ENCODE peak calls at places on chromosome 15, in eight cellular contexts. O is spleen, Z is Peyer's patch, G is stomach, S is transverse colon, D is IMR-90, F is ovary, N is A549. Y is an unnamed sample. For H3K4me1, the result is how much of the 10 kb centered on the place peaks cover.

GRCh38 chr15:81155375-81156218 is 21.5 kb downstream of the CFAP161 start:
- DNase-seq in S (peak), F (peak), Z (no peak), G (peak), N (peak), D (peak), O (no peak), Y (peak)

GRCh38 chr15:96336045-96336642 is 5.6 kb downstream of the NR2F2 start:
- DNase-seq in N (no peak), Z (no peak), S (peak), G (no peak), D (no peak), O (no peak), F (no peak), Y (no peak)

GRCh38 chr15:87477759-87478687 is 778.5 kb downstream of the NTRK3 start:
- DNase-seq in O (no peak), Z (no peak), F (no peak), N (peak), D (peak), S (no peak), G (no peak), Y (peak)

GRCh38 chr15:38912067-38912466 is 347.5 kb upstream of the RASGRP1 start:
- DNase-seq in N (no peak), Z (no peak), G (no peak), D (peak), O (no peak), F (no peak), S (no peak), Y (no peak)

GRCh38 chr15:23447107-23447500 is at the start of gene GOLGA6L2:
- DNase-seq in D (no peak), F (no peak), S (no peak), N (no peak), G (no peak), O (no peak), Z (no peak), Y (no peak)

GRCh38 chr15:22844421-22845288 is 6.2 kb downstream of the NIPA2 start:
- DNase-seq in Z (no peak), O (no peak), N (no peak), D (no peak), G (no peak), S (no peak), F (no peak), Y (no peak)

GRCh38 chr15:85813234-85813633 is 18.5 kb upstream of the KLHL25 start:
- DNase-seq in D (no peak), G (no peak), S (no peak), F (no peak), N (no peak), Z (no peak), O (no peak), Y (no peak)

GRCh38 chr15:46441294-46442062 is 806.6 kb downstream of the SQOR start:
- DNase-seq in S (no peak), F (no peak), N (no peak), Z (no peak), D (no peak), G (no peak), O (no peak), Y (no peak)

GRCh38 chr15:60507596-60508424 is 28.9 kb upstream of the ICE2 start:
- DNase-seq in G (peak), F (no peak), O (no peak), Z (no peak), D (peak), N (peak), S (peak), Y (peak)

GRCh38 chr15:78316211-78317077 is 17.0 kb upstream of the SKIC8 start:
- DNase-seq in D (no peak), G (peak), F (no peak), O (peak), Z (peak), N (no peak), S (peak), Y (no peak)

GRCh38 chr15:93024293-93024692 is 64.7 kb downstream of the RGMA start:
- DNase-seq in O (no peak), G (no peak), Z (no peak), N (no peak), S (no peak), D (no peak), F (no peak), Y (no peak)

GRCh38 chr15:73907018-73907394 is 19.3 kb upstream of the LOXL1 start:
- DNase-seq in G (no peak), O (peak), D (no peak), S (no peak), F (no peak), Z (no peak), N (no peak), Y (no peak)

GRCh38 chr15:68031406-68031805 is 22.7 kb upstream of the PIAS1 start:
- DNase-seq in Z (no peak), N (no peak), D (no peak), F (no peak), S (no peak), O (no peak), G (no peak), Y (no peak)

GRCh38 chr15:54810031-54810430 is 386.7 kb downstream of the RSL24D1 start:
- DNase-seq in N (no peak), Z (no peak), F (no peak), O (no peak), D (no peak), G (no peak), S (no peak), Y (no peak)

GRCh38 chr15:34109775-34110663 is 8.1 kb downstream of the PGBD4 start:
- DNase-seq in F (no peak), G (no peak), D (peak), O (no peak), S (no peak), N (peak), Z (no peak), Y (no peak)

GRCh38 chr15:68599560-68600071 is 20.8 kb downstream of the CORO2B start:
- DNase-seq in D (peak), Z (peak), O (peak), S (no peak), G (no peak), N (no peak), F (peak), Y (no peak)

GRCh38 chr15:69143756-69144436 is 16.5 kb upstream of the GLCE start:
- DNase-seq in S (no peak), G (no peak), Z (no peak), D (no peak), N (no peak), F (no peak), O (no peak), Y (no peak)

GRCh38 chr15:66703540-66703941 is 1.5 kb downstream of the SMAD6 start:
- DNase-seq in N (no peak), O (peak), D (peak), S (peak), Z (peak), F (peak), G (peak), Y (peak)

GRCh38 chr15:100723323-100723801 is 121.0 kb downstream of the ASB7 start:
- DNase-seq in O (no peak), N (no peak), D (no peak), G (no peak), Z (no peak), F (no peak), S (no peak), Y (peak)

GRCh38 chr15:67194171-67195114 is 60.0 kb downstream of the AAGAB start:
- DNase-seq in O (no peak), S (no peak), F (peak), G (no peak), Z (peak), D (no peak), N (no peak), Y (no peak)

GRCh38 chr15:75817151-75817935 is 25.9 kb upstream of the UBE2Q2 start:
- DNase-seq in G (no peak), D (no peak), F (no peak), Z (no peak), S (no peak), O (no peak), N (no peak), Y (no peak)

GRCh38 chr15:99963096-99963825 is 230.0 kb upstream of the LYSMD4 start:
- DNase-seq in Z (no peak), S (no peak), N (no peak), G (no peak), D (no peak), F (no peak), O (peak), Y (no peak)

GRCh38 chr15:41558400-41559238 is at the start of gene TYRO3:
- DNase-seq in D (no peak), Z (peak), G (peak), N (peak), F (peak), O (peak), S (peak), Y (peak)

DNA sequence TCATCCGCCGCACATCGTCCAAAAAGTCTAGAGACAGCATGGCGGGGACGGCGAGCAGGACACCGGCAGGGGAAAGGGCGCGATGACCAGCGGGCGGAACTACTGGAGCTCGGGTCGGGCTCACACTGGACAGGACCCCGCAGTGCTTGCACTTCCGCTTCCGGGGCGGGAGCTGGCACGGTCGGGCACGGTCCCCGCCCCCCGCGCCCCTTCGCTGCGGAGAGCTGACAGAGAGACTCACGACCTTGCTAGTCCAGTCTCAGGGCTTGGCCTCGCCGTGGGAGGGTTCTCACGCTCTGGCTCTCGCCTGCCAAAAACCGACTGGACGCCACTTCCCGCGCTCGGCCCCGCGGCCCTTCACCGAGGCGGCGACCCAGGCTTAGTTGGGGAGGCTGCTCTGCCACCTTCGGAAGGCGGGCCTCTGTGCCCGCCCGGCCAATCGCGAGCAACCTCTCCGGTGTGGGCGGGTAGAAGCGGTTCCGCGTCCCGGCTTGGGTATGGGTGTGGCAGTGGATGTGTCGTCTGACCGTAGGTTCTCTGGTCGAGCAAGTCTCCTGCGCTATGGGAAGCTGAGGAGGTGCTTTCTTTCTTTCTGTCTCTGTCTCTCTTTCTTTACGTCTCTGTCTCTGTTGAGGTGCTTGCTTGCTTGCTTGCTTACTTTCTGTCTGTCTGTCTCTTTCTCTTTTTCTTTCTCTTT is at the start of gene SEC11A:
- DNase-seq in S (peak), D (peak), G (peak), N (peak), O (peak), F (peak), Z (peak), Y (peak)
- TF ChIP-seq POLR2A in S (peak), D (peak), G (no peak), N (peak), O (peak), F (peak), Z (peak), Y (peak)

GRCh38 chr15:64110945-64111678 is 15.3 kb downstream of the SNX1 start:
- DNase-seq in D (no peak), G (no peak), N (no peak), O (no peak), F (no peak), S (no peak), Z (no peak), Y (no peak)
- H3K4me1 ChIP-seq in D (under half), G (under half), N (under half), O (under half), F (under half), S (under half), Z (under half), Y (under half)

GRCh38 chr15:29676961-29677402 is 145.3 kb downstream of the TJP1 start:
- DNase-seq in N (no peak), S (no peak), F (no peak), G (no peak), D (peak), O (no peak), Z (no peak), Y (no peak)
- H3K4me3 ChIP-seq in N (peak), S (no peak), F (no peak), G (no peak), D (no peak), O (no peak), Z (peak), Y (no peak)

DNA sequence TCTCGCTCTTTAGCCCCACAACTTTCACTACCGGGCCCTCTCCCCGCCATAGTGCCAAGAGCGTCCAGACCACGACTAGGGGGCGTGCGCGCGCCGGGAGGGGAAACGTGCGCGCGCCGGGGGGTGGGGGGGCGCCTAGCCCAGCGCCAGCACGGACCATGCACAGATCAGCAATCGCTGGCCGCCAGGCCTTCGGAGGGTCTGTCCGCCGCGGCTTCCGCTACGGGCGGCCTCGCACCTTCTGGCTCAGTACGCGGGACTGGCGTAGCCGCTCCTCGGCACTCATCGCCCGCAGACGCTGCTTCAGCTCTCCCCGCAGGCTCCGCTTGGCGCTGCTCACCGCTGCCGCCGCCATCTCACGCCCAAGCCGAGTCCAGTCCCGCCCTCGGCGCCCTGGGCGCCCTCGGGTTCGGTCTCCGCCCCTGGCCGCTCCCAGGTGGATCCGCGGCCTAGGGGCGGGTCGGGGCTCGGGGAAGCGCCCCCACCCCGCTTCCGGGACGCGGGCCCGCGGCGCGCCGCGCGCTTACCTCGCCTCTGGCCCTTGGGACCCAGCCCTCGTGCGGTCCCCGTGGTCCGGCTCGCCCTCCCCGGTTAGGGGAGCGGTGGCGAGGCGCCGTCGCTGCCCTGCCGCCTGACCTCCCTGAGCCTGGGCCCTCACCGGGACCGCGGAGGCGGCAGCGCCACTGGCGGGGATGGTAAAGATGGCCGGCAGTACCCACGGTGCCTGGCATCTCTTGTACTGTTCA is at the start of gene MTHFS:
- DNase-seq in S (peak), N (peak), Z (peak), O (peak), F (peak), G (peak), D (peak), Y (peak)
- TF ChIP-seq POLR2A in S (peak), N (peak), Z (peak), O (peak), F (no peak), G (no peak), D (peak), Y (peak)

GRCh38 chr15:52338891-52339290 is 43.3 kb upstream of the MYO5C start:
- DNase-seq in D (no peak), G (no peak), S (no peak), N (no peak), O (no peak), F (no peak), Z (no peak), Y (no peak)
- H3K4me1 ChIP-seq in D (under half), G (under half), S (under half), N (half or more), O (under half), F (under half), Z (under half), Y (under half)